ENCODE peak calls at places on chromosomes 5 and 9, in four cellular contexts. T is right lobe of liver, B is left ventricle myocardium inferior, K is PC-9. H is an unnamed sample.

GRCh38 chr5:180090098-180090768 is 18.7 kb upstream of the RNF130 start:
- DNase-seq in T (peak; percentile 80), B (peak; percentile 77), K (no peak), H (peak; percentile 91)

GRCh38 chr9:100448266-100448665 is 21.3 kb downstream of the MSANTD3 start:
- DNase-seq in T (no peak), B (no peak), K (no peak), H (no peak)

GRCh38 chr5:96567188-96567587 is 95.0 kb upstream of the CAST start:
- DNase-seq in T (no peak), B (no peak), K (no peak), H (no peak)

GRCh38 chr5:164532226-164532937 is 1027.0 kb downstream of the MAT2B start:
- DNase-seq in T (no peak), B (no peak), K (no peak), H (no peak)

GRCh38 chr9:81814794-81815464 is 113.3 kb upstream of the SPATA31D4 start:
- DNase-seq in T (no peak), B (no peak), K (peak; percentile 50), H (no peak)

GRCh38 chr5:132389453-132390286 is 20.2 kb downstream of the SLC22A5 start:
- DNase-seq in T (no peak), B (no peak), K (peak; percentile 99), H (no peak)

GRCh38 chr5:59548807-59549357 is 344.6 kb downstream of the PDE4D start:
- DNase-seq in T (no peak), B (no peak), K (peak; percentile 90), H (no peak)

GRCh38 chr5:170791325-170791954 is 7.9 kb downstream of the GABRP start:
- DNase-seq in T (peak; percentile 55), B (peak; percentile 54), K (peak; percentile 56), H (no peak)

GRCh38 chr5:121273818-121274433 is 577.8 kb upstream of the FTMT start:
- DNase-seq in T (no peak), B (no peak), K (peak; percentile 87), H (no peak)

GRCh38 chr5:142756576-142756975 is 13.6 kb upstream of the ARHGAP26 start:
- DNase-seq in T (no peak), B (no peak), K (no peak), H (no peak)

GRCh38 chr5:43019615-43020293 is 20.4 kb downstream of the ANXA2R start:
- DNase-seq in T (peak; percentile 70), B (no peak), K (peak; percentile 83), H (peak; percentile 77)

GRCh38 chr9:6564370-6564769 is 81.2 kb downstream of the GLDC start:
- DNase-seq in T (no peak), B (no peak), K (no peak), H (no peak)

GRCh38 chr5:171562822-171563221 is 143.4 kb downstream of the FGF18 start:
- DNase-seq in T (no peak), B (no peak), K (no peak), H (no peak)

GRCh38 chr5:172150514-172151425 is 37.3 kb downstream of the STK10 start:
- DNase-seq in T (peak; percentile 68), B (peak; percentile 64), K (no peak), H (peak; percentile 83)

GRCh38 chr5:37871023-37871815 is 31.4 kb upstream of the GDNF start:
- DNase-seq in T (no peak), B (no peak), K (no peak), H (no peak)

GRCh38 chr5:140251527-140251973 is 51.4 kb downstream of the PFDN1 start:
- DNase-seq in T (no peak), B (no peak), K (peak; percentile 96), H (no peak)

GRCh38 chr5:79273341-79273740 is 37.4 kb downstream of the JMY start:
- DNase-seq in T (no peak), B (no peak), K (no peak), H (no peak)

GRCh38 chr5:90741022-90741564 is 182.5 kb downstream of the ADGRV1 start:
- DNase-seq in T (no peak), B (no peak), K (no peak), H (no peak)

GRCh38 chr9:27368317-27368985 is 71.5 kb upstream of the EQTN start:
- DNase-seq in T (no peak), B (peak; percentile 27), K (no peak), H (no peak)

GRCh38 chr9:16985559-16986348 is 115.3 kb upstream of the BNC2 start:
- DNase-seq in T (no peak), B (no peak), K (no peak), H (no peak)

GRCh38 chr5:6456766-6457370 is 8.2 kb downstream of the UBE2QL1 start:
- DNase-seq in T (no peak), B (no peak), K (no peak), H (no peak)

GRCh38 chr5:19903611-19904010 is 84.4 kb downstream of the CDH18 start:
- DNase-seq in T (no peak), B (no peak), K (no peak), H (no peak)

GRCh38 chr5:15683332-15683731 is 183.4 kb downstream of the FBXL7 start:
- DNase-seq in T (no peak), B (no peak), K (no peak), H (no peak)

GRCh38 chr5:151637676-151638075 is 46.5 kb upstream of the FAT2 start:
- DNase-seq in T (no peak), B (no peak), K (no peak), H (no peak)

GRCh38 chr5:150574818-150575537 is 65.5 kb upstream of the SYNPO start:
- DNase-seq in T (no peak), B (no peak), K (no peak), H (peak; percentile 55)

GRCh38 chr5:142095651-142096330 is 12.8 kb upstream of the NDFIP1 start:
- DNase-seq in T (no peak), B (no peak), K (no peak), H (no peak)

GRCh38 chr5:151192626-151193025 is 31.3 kb downstream of the CCDC69 start:
- DNase-seq in T (no peak), B (no peak), K (no peak), H (no peak)

GRCh38 chr9:89902450-89902849 is 297.6 kb downstream of the GADD45G start:
- DNase-seq in T (no peak), B (no peak), K (no peak), H (no peak)

GRCh38 chr9:93116049-93116961 is 17.7 kb downstream of the NINJ1 start:
- DNase-seq in T (peak; percentile 88), B (peak; percentile 72), K (peak; percentile 93), H (peak; percentile 88)

DNA sequence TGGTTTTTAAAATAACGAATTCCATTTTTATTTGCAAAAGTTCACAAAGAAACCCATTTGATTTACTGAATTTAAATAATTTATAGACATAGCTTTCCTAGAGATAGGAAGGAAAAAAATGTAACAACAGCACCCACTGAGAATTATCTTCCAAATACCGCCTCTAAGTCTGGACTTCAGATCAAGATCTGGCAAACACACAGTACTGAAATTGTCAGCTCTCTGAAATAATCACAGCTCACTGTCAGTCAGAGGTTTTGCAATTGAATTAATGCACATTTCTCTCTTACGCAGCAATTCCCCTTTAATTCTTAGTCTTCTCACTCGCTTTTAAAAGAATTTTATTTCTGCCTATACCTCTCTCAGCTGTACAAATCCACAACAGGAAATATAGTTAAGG is 29.2 kb upstream of the LPAR1 start:
- DNase-seq in T (no peak), B (no peak), K (no peak), H (no peak)
- H3K27ac ChIP-seq in T (no peak overlapping the region), B (peak overlapping the region; percentile 74), K (no peak overlapping the region), H (no peak overlapping the region)

DNA sequence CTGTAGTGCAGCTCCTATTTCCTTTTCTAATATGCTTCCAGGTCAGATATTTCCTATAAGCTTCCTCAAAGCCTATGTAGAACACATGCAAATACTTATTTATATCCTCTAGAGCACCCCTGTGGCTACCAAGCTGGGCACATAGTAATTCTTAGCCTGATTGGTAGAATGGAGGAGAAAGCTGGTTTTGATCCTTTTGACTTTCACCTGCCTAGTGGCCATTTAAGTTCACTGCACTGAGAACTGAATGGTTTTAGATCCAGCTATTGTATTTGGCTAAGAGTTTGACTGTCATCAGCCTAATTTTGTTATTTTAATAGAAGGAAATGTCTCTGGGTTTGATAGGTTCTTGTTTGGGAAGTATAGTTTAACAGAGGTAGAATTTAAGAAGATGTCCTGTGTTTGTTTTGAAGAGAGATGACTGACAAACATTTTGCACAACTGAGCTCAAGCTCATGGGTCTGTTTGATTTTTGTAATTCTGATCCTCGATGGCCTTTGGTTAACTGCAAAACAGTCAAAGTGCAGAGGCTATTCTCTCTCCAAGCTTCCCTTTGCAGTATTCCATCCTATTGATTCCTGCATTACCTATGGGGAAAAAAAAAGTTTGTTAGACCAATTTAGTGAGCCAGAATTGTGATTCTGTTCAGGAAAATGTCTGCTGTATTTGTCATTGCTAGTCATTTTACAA is 85.4 kb downstream of the KCNN2 start:
- DNase-seq in T (no peak), B (no peak), K (no peak), H (no peak)
- TF ChIP-seq CTCF in T (peak; percentile 25), B (peak; percentile 28), K (peak; percentile 35), H (peak; percentile 17)

DNA sequence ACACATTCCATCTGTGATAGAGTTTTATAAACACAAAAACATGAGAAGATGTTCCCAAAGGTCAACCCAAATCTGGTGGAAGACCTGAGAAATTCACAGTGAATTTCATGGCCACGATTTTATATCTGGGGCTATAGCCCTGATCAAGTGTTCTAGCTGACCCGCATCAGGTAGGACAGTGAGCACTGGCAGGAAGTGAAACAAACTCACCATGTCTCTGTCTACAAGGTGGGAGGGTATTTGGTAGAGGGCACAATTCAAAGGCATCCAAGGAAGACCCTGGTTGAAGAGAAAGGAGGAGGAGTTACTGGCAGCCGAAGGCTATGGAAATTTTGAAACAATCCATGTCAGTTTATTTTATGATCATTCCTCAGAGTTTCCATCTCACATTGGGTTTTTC is 611.8 kb upstream of the CLINT1 start:
- DNase-seq in T (no peak), B (no peak), K (no peak), H (no peak)
- H3K4me3 ChIP-seq in T (no peak overlapping the region), B (no peak overlapping the region), K (no peak overlapping the region), H (no peak overlapping the region)

GRCh38 chr9:69893057-69893456 is 72.4 kb downstream of the CFAP95 start:
- DNase-seq in T (no peak), B (no peak), K (no peak), H (no peak)

GRCh38 chr9:69894720-69895119 is 74.1 kb downstream of the CFAP95 start:
- DNase-seq in T (peak; percentile 64), B (no peak), K (no peak), H (no peak)

GRCh38 chr9:69898714-69899209 is 78.1 kb downstream of the CFAP95 start:
- DNase-seq in T (no peak), B (no peak), K (peak; percentile 95), H (no peak)

GRCh38 chr9:69895185-69895584 is 74.6 kb downstream of the CFAP95 start:
- DNase-seq in T (no peak), B (no peak), K (no peak), H (no peak)

DNA sequence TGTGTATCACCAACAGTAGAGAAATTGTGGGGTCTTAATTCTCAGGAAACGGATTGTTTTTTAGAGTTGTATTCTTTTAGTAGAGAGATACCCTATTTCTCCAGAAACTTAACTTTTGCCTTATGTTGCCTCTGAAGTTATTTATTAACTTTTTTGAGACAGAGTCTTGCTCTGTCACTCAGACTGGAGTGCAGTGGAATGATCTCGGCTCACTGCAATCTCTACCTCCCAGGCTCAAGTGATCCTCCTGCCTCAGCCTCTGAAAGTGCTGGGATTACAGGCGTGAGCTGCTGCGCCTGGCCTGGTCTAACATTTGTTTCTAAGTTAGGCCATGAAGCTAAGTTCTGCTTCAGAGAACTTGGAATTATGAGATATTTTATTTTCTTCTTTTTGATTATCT is 75.0 kb downstream of the CFAP95 start:
- DNase-seq in T (no peak), B (no peak), K (no peak), H (no peak)
- H3K27ac ChIP-seq in T (peak overlapping the region; percentile 47), B (no peak overlapping the region), K (no peak overlapping the region), H (no peak overlapping the region)